ENCODE peak calls at places on chromosome 11, in five cellular contexts. C, O, J, L and X are unnamed samples.

GRCh38 chr11:32071811-32072210 is 19.1 kb upstream of the RCN1 start:
- DNase-seq in L (peak; percentile 75), J (no peak), C (no peak), O (no peak), X (no peak)

GRCh38 chr11:126890561-126890960 is 110.0 kb downstream of the KIRREL3 start:
- DNase-seq in C (no peak), O (no peak), L (no peak), J (no peak), X (no peak)

GRCh38 chr11:61850687-61851086 is 22.6 kb downstream of the FADS2 start:
- DNase-seq in O (no peak), J (no peak), C (no peak), L (no peak), X (no peak)

GRCh38 chr11:118522571-118523072 is 4.7 kb upstream of the TTC36 start:
- DNase-seq in C (no peak), J (no peak), O (no peak), L (peak; percentile 29), X (no peak)

GRCh38 chr11:31262761-31263160 is 106.8 kb downstream of the DCDC1 start:
- DNase-seq in O (no peak), L (peak; percentile 72), J (no peak), C (no peak), X (no peak)

GRCh38 chr11:20443596-20443995 is 56.1 kb downstream of the PRMT3 start:
- DNase-seq in J (no peak), L (peak; percentile 26), O (no peak), C (no peak), X (no peak)

GRCh38 chr11:61125310-61125684 is 23.0 kb downstream of the CD5 start:
- DNase-seq in J (no peak), L (no peak), O (no peak), C (no peak), X (no peak)

GRCh38 chr11:124535552-124536232 is 7.8 kb downstream of the OR8B12 start:
- DNase-seq in C (no peak), J (no peak), O (no peak), L (no peak), X (no peak)

GRCh38 chr11:6571434-6572008 is 31.9 kb downstream of the RRP8 start:
- DNase-seq in O (no peak), C (no peak), J (no peak), L (no peak), X (no peak)

GRCh38 chr11:77697865-77698264 is 60.3 kb upstream of the CLNS1A start:
- DNase-seq in C (no peak), J (no peak), O (no peak), L (no peak), X (no peak)